ENCODE peak calls at places on chromosomes 3 and 15, in four cellular contexts. E is A549, Y is HepG2, A is WTC11. B is an unnamed sample.

GRCh38 chr15:36818260-36818659 is 238.8 kb downstream of the CDIN1 start:
- DNase-seq in E (no peak), Y (no peak), A (no peak), B (peak)

GRCh38 chr3:21486381-21486935 is 264.6 kb downstream of the ZNF385D start:
- DNase-seq in E (no peak), Y (no peak), A (no peak), B (no peak)

GRCh38 chr15:67922106-67922505 is 82.3 kb upstream of the RNU6-1 start:
- DNase-seq in E (no peak), Y (no peak), A (no peak), B (no peak)

GRCh38 chr3:117540583-117540982 is 831.0 kb downstream of the TUSC7 start:
- DNase-seq in E (no peak), Y (no peak), A (no peak), B (no peak)

GRCh38 chr3:100175637-100176250 is 61.4 kb upstream of the FILIP1L start:
- DNase-seq in E (no peak), Y (no peak), A (no peak), B (no peak)

GRCh38 chr3:157129782-157130137 is 30.2 kb downstream of the CCNL1 start:
- DNase-seq in E (no peak), Y (no peak), A (no peak), B (no peak)

GRCh38 chr3:146896711-146897110 is 291.6 kb upstream of the PLSCR5 start:
- DNase-seq in E (no peak), Y (no peak), A (no peak), B (no peak)

GRCh38 chr3:149784064-149784704 is 8.2 kb downstream of the ANKUB1 start:
- DNase-seq in E (peak), Y (no peak), A (no peak), B (no peak)

GRCh38 chr3:149657458-149657795 is 398 bp downstream of the WWTR1 start:
- DNase-seq in E (peak), Y (no peak), A (no peak), B (no peak)

GRCh38 chr3:121817753-121818152 is 17.1 kb downstream of the IQCB1 start:
- DNase-seq in E (no peak), Y (no peak), A (no peak), B (no peak)

GRCh38 chr15:37133619-37134018 is 33.3 kb upstream of the MEIS2 start:
- DNase-seq in E (peak), Y (no peak), A (no peak), B (no peak)

GRCh38 chr3:111695584-111696213 is 100.6 kb upstream of the ZBED2 start:
- DNase-seq in E (peak), Y (peak), A (no peak), B (no peak)

GRCh38 chr3:150216041-150216811 is 191.9 kb upstream of the TSC22D2 start:
- DNase-seq in E (no peak), Y (no peak), A (no peak), B (no peak)

GRCh38 chr3:46372492-46373359 is 2.0 kb downstream of the CCR5 start:
- DNase-seq in E (no peak), Y (no peak), A (no peak), B (no peak)

GRCh38 chr15:38475361-38475760 is 21.4 kb downstream of the FAM98B start:
- DNase-seq in E (no peak), Y (no peak), A (no peak), B (no peak)

GRCh38 chr3:194269610-194270145 is 81.5 kb downstream of the CPN2 start:
- DNase-seq in E (no peak), Y (no peak), A (peak), B (peak)

GRCh38 chr15:58755956-58756355 is 6.4 kb upstream of the ADAM10 start:
- DNase-seq in E (no peak), Y (no peak), A (no peak), B (peak)

GRCh38 chr3:177523991-177524438 is 326.7 kb upstream of the TBL1XR1 start:
- DNase-seq in E (peak), Y (peak), A (no peak), B (no peak)

GRCh38 chr15:51460796-51461195 is 119.3 kb downstream of the GLDN start:
- DNase-seq in E (no peak), Y (no peak), A (no peak), B (no peak)

GRCh38 chr3:10007126-10007782 is 19.0 kb upstream of the FANCD2 start:
- DNase-seq in E (no peak), Y (no peak), A (no peak), B (no peak)

GRCh38 chr3:88369337-88369736 is 219.6 kb downstream of the C3orf38 start:
- DNase-seq in E (no peak), Y (no peak), A (no peak), B (no peak)

GRCh38 chr3:130705501-130705900 is 41.1 kb downstream of the PIK3R4 start:
- DNase-seq in E (no peak), Y (no peak), A (no peak), B (no peak)

GRCh38 chr15:72368895-72369294 is 6.9 kb downstream of the HEXA start:
- DNase-seq in E (no peak), Y (no peak), A (no peak), B (no peak)

GRCh38 chr3:34676431-34676830 is 878.0 kb downstream of the PDCD6IP start:
- DNase-seq in E (no peak), Y (no peak), A (no peak), B (no peak)

GRCh38 chr3:11481561-11481960 is 162.2 kb downstream of the VGLL4 start:
- DNase-seq in E (no peak), Y (no peak), A (no peak), B (no peak)

GRCh38 chr3:150639262-150639661 is 36.1 kb downstream of the SELENOT start:
- DNase-seq in E (no peak), Y (no peak), A (no peak), B (no peak)

GRCh38 chr3:72018339-72018984 is 233.5 kb upstream of the PROK2 start:
- DNase-seq in E (no peak), Y (no peak), A (no peak), B (peak)

GRCh38 chr3:151690645-151691044 is 43.1 kb upstream of the AADACL2 start:
- DNase-seq in E (no peak), Y (no peak), A (no peak), B (no peak)

GRCh38 chr3:18035641-18036466 is 293.4 kb upstream of the TBC1D5 start:
- DNase-seq in E (no peak), Y (no peak), A (no peak), B (no peak)

GRCh38 chr15:82625136-82625535 is 22.0 kb downstream of the CPEB1 start:
- DNase-seq in E (no peak), Y (no peak), A (no peak), B (no peak)

GRCh38 chr3:143978263-143978631 is 6.6 kb downstream of the DIPK2A start:
- DNase-seq in E (no peak), Y (no peak), A (no peak), B (no peak)

GRCh38 chr15:95826388-95826781 is 504.1 kb upstream of the NR2F2 start:
- DNase-seq in E (no peak), Y (no peak), A (no peak), B (no peak)

GRCh38 chr15:62770752-62771151 is 271.8 kb upstream of the TPM1 start:
- DNase-seq in E (no peak), Y (no peak), A (no peak), B (no peak)

GRCh38 chr3:101123084-101123483 is 129.9 kb upstream of the ABI3BP start:
- DNase-seq in E (no peak), Y (no peak), A (no peak), B (no peak)

GRCh38 chr3:37580237-37580636 is 281.4 kb upstream of the CTDSPL start:
- DNase-seq in E (no peak), Y (no peak), A (no peak), B (no peak)

GRCh38 chr3:186255703-186256331 is 106.2 kb downstream of the DGKG start:
- DNase-seq in E (no peak), Y (no peak), A (peak), B (peak)

GRCh38 chr3:141336672-141337522 is 31.4 kb upstream of the ZBTB38 start:
- DNase-seq in E (peak), Y (peak), A (no peak), B (no peak)

GRCh38 chr3:114144909-114145688 is 33.8 kb downstream of the DRD3 start:
- DNase-seq in E (peak), Y (no peak), A (no peak), B (no peak)

GRCh38 chr3:178778579-178778978 is 242.3 kb downstream of the KCNMB2 start:
- DNase-seq in E (no peak), Y (no peak), A (no peak), B (no peak)
- TF ChIP-seq NR3C1 in E (no peak), Y (no peak), A (no peak), B (no peak)

GRCh38 chr3:174333640-174334039 is 525.5 kb upstream of the NAALADL2 start:
- DNase-seq in E (no peak), Y (no peak), A (no peak), B (no peak)

GRCh38 chr3:174329321-174329720 is 529.8 kb upstream of the NAALADL2 start:
- DNase-seq in E (no peak), Y (no peak), A (no peak), B (no peak)

GRCh38 chr3:174332413-174332812 is 526.7 kb upstream of the NAALADL2 start:
- DNase-seq in E (no peak), Y (no peak), A (no peak), B (no peak)

GRCh38 chr3:174331095-174331802 is 527.9 kb upstream of the NAALADL2 start:
- DNase-seq in E (no peak), Y (no peak), A (no peak), B (no peak)

GRCh38 chr3:174330303-174330702 is 528.8 kb upstream of the NAALADL2 start:
- DNase-seq in E (no peak), Y (no peak), A (no peak), B (no peak)
- TF ChIP-seq NR3C1 in E (no peak), Y (no peak), A (no peak), B (no peak)

GRCh38 chr3:47910233-47910632 is 106.0 kb downstream of the MAP4 start:
- DNase-seq in E (no peak), Y (no peak), A (no peak), B (no peak)

GRCh38 chr3:47907784-47908183 is 104.8 kb downstream of the DHX30 start:
- DNase-seq in E (no peak), Y (no peak), A (no peak), B (no peak)

GRCh38 chr3:47910777-47911440 is 105.3 kb downstream of the MAP4 start:
- DNase-seq in E (peak), Y (peak), A (no peak), B (peak)

GRCh38 chr3:47908744-47909143 is 105.8 kb downstream of the DHX30 start:
- DNase-seq in E (no peak), Y (no peak), A (no peak), B (no peak)

DNA sequence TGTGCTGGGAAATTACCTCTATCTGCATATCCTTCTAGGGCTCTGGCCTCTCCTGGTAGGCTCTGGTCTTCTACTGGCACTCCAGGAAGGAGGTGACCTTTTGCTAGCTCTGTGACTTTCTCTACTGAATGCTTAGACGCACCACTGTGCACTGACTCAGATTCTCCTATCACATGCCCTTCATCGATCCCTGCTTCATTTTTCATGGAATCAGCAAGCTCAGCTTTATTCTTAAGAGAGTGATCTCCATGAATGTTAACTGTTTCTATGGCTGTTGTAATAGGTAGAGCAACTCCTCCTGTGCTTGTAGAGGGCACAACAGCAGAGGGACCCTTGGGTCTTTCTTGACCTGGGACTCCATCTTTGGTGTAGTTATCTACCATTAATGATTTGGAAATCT is 106.6 kb downstream of the MAP4 start:
- DNase-seq in E (no peak), Y (no peak), A (no peak), B (no peak)
- TF ChIP-seq NR3C1 in E (no peak), Y (no peak), A (no peak), B (no peak)

DNA sequence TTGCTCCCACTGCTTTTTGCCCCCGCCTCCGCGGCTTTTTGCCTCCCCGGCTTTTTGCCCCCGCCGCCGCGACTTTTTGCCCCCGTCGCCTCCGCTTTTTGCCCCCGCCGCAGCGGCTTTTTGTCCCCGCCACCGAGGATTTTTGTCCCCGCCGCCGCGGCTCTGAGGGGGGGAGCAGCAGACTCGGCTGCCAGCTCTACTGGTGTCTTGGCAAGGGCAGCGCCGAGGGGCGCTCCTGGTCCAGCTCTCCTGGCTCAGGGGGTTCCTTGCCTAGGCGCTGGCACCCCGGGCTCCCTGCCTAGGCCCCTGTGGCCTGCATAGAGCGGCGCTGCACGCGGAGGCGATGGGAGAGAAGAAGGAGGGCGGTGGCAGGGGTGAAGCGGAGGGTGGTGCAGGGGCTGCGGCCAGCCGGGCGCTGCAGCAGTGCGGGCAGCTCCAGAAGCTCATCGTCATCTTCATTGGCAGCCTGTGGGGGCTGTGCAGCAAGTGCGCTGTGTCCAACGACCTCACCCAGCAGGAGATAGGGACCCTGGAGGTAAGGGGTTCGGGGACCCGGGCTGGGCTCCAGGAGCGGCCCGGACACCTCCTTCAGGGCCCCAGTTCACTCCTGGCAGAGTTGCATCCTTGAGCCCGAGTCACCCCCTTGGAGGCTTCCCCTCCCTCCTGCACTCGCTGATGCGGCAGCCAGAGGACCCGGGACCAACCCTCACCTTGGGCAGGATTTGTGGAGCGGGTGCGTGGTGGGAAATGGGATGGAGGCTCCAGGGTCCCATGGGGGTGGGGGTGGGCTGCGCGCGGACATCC is 642.4 kb downstream of the GOLGA6L6 start:
- DNase-seq in E (no peak), Y (no peak), A (no peak), B (no peak)
- TF ChIP-seq NR3C1 in E (no peak), Y (no peak), A (no peak), B (no peak)

GRCh38 chr3:75737831-75738493 is 47.4 kb downstream of the ZNF717 start:
- DNase-seq in E (peak), Y (no peak), A (no peak), B (no peak)
- TF ChIP-seq NR3C1 in E (no peak), Y (no peak), A (no peak), B (no peak)

GRCh38 chr3:196624008-196624790 is 15.3 kb upstream of the NRROS start:
- DNase-seq in E (no peak), Y (no peak), A (no peak), B (no peak)
- TF ChIP-seq NR3C1 in E (no peak), Y (no peak), A (no peak), B (no peak)